ENCODE peak calls at places on chromosomes 2 and 18, in four cellular contexts. N is stimulated activated CD4-positive, alpha-beta T cell treated with anti-CD3 and anti-CD28 coated beads, Interleukin-1b, Interleukin-23, amount 100 ng/mL, for 48 hours; C is small intestine; E is caudate nucleus. Z is an unnamed sample.

GRCh38 chr2:146228659-146229058 is 1616.2 kb upstream of the ACVR2A start:
- DNase-seq in C (no peak), N (no peak), E (no peak), Z (no peak)

GRCh38 chr2:102147935-102148334 is 5.4 kb downstream of the IL1R1 start:
- DNase-seq in E (no peak), N (peak), C (no peak), Z (no peak)

GRCh38 chr2:169362346-169363026 is at the start of gene LRP2:
- DNase-seq in C (peak), N (peak), E (no peak), Z (peak)

GRCh38 chr18:3268306-3268705 is 6.4 kb downstream of the MYL12B start:
- DNase-seq in N (no peak), C (peak), E (no peak), Z (no peak)

GRCh38 chr2:179692610-179693009 is 168.8 kb downstream of the ZNF385B start:
- DNase-seq in C (no peak), E (no peak), N (no peak), Z (no peak)

GRCh38 chr2:203915256-203915655 is 21.3 kb upstream of the ICOS start:
- DNase-seq in C (no peak), E (no peak), N (no peak), Z (no peak)

GRCh38 chr18:57921708-57922107 is 118.6 kb upstream of the ATP8B1 start:
- DNase-seq in E (no peak), N (peak), C (peak), Z (no peak)

GRCh38 chr2:171763602-171764001 is 76.3 kb downstream of the DYNC1I2 start:
- DNase-seq in E (no peak), C (no peak), N (no peak), Z (no peak)

GRCh38 chr2:239405071-239405470 is 4.3 kb upstream of the HDAC4 start:
- DNase-seq in N (no peak), C (no peak), E (no peak), Z (no peak)

GRCh38 chr2:207836526-207837133 is 66.9 kb upstream of the FZD5 start:
- DNase-seq in C (peak), N (no peak), E (no peak), Z (peak)

GRCh38 chr2:225996477-225996858 is 597.0 kb downstream of the NYAP2 start:
- DNase-seq in C (no peak), N (no peak), E (no peak), Z (no peak)

GRCh38 chr2:42091671-42092070 is 43.9 kb downstream of the PKDCC start:
- DNase-seq in E (no peak), N (no peak), C (no peak), Z (peak)

GRCh38 chr2:85078536-85078935 is 54.7 kb upstream of the TCF7L1 start:
- DNase-seq in C (no peak), N (no peak), E (no peak), Z (no peak)

GRCh38 chr2:45812039-45812500 is 160.6 kb downstream of the PRKCE start:
- DNase-seq in N (no peak), C (no peak), E (no peak), Z (no peak)

GRCh38 chr2:38180754-38181153 is 104.8 kb upstream of the CYP1B1 start:
- DNase-seq in N (no peak), C (no peak), E (no peak), Z (no peak)

GRCh38 chr2:240187989-240188590 is 47.6 kb upstream of the OTOS start:
- DNase-seq in C (no peak), E (no peak), N (no peak), Z (no peak)

GRCh38 chr2:143481728-143482127 is 352.5 kb downstream of the ARHGAP15 start:
- DNase-seq in C (no peak), E (no peak), N (no peak), Z (no peak)

GRCh38 chr18:74499633-74500032 is 3.5 kb downstream of the CNDP2 start:
- DNase-seq in N (peak), E (no peak), C (peak), Z (peak)

GRCh38 chr2:120762341-120763061 is 26.8 kb downstream of the GLI2 start:
- DNase-seq in N (no peak), E (no peak), C (no peak), Z (no peak)

GRCh38 chr18:23066504-23067039 is 68.7 kb upstream of the CABLES1 start:
- DNase-seq in E (no peak), N (no peak), C (no peak), Z (no peak)

GRCh38 chr2:180892081-180892480 is 88.3 kb upstream of the UBE2E3 start:
- DNase-seq in E (no peak), C (no peak), N (no peak), Z (no peak)

GRCh38 chr2:239780236-239780997 is 244.7 kb downstream of the NDUFA10 start:
- DNase-seq in N (no peak), E (no peak), C (no peak), Z (no peak)

GRCh38 chr18:24019641-24020331 is 5.2 kb downstream of the TTC39C start:
- DNase-seq in E (no peak), N (peak), C (peak), Z (no peak)

Z was measured in colonic mucosa.